ENCODE peak calls at places on chromosome 7, in seven cellular contexts. M is tibial artery, S is adrenal gland, K is body of pancreas, V is ovary, B is colonic mucosa, W is PC-3. A is an unnamed sample.

GRCh38 chr7:156237614-156238013 is 403.0 kb upstream of the RNF32 start:
- DNase-seq in M (no peak), S (no peak), K (no peak), V (no peak), B (no peak), W (no peak), A (no peak)

GRCh38 chr7:43847496-43847895 is 21.8 kb downstream of the MRPS24 start:
- DNase-seq in M (no peak), S (no peak), K (no peak), V (no peak), B (no peak), W (peak; percentile 60), A (no peak)

GRCh38 chr7:101635484-101635883 is 6.4 kb upstream of the MYL10 start:
- DNase-seq in M (no peak), S (peak; percentile 49), K (no peak), V (no peak), B (no peak), W (no peak), A (no peak)

GRCh38 chr7:27175005-27175625 is 995 bp upstream of the HOXA10 start:
- DNase-seq in M (peak; percentile 76), S (no peak), K (peak; percentile 5), V (no peak), B (peak; percentile 90), W (peak; percentile 89), A (no peak)

GRCh38 chr7:156038345-156038744 is 226.1 kb upstream of the SHH start:
- DNase-seq in M (no peak), S (no peak), K (no peak), V (no peak), B (no peak), W (no peak), A (no peak)

GRCh38 chr7:1926908-1927306 is 256.8 kb downstream of the ELFN1 start:
- DNase-seq in M (no peak), S (no peak), K (no peak), V (no peak), B (no peak), W (no peak), A (no peak)

GRCh38 chr7:128381161-128381821 is 19.8 kb upstream of the PRRT4 start:
- DNase-seq in M (peak; percentile 59), S (peak; percentile 82), K (no peak), V (no peak), B (peak; percentile 34), W (peak; percentile 50), A (peak; percentile 77)

GRCh38 chr7:2003931-2004812 is 228.6 kb downstream of the MAD1L1 start:
- DNase-seq in M (peak; percentile 58), S (peak; percentile 1), K (no peak), V (no peak), B (no peak), W (no peak), A (peak; percentile 61)

GRCh38 chr7:43565786-43566185 is 17.1 kb upstream of the STK17A start:
- DNase-seq in M (no peak), S (no peak), K (no peak), V (no peak), B (no peak), W (no peak), A (no peak)

GRCh38 chr7:137734221-137734620 is 112.6 kb downstream of the DGKI start:
- DNase-seq in M (no peak), S (no peak), K (no peak), V (no peak), B (no peak), W (no peak), A (no peak)

GRCh38 chr7:24668922-24669635 is 88.2 kb downstream of the GSDME start:
- DNase-seq in M (no peak), S (peak; percentile 46), K (no peak), V (no peak), B (no peak), W (peak; percentile 43), A (no peak)

GRCh38 chr7:92415225-92415624 is 32.1 kb upstream of the GATAD1 start:
- DNase-seq in M (no peak), S (no peak), K (no peak), V (no peak), B (no peak), W (no peak), A (no peak)

GRCh38 chr7:73890541-73891147 is 29.7 kb downstream of the TMEM270 start:
- DNase-seq in M (no peak), S (no peak), K (no peak), V (no peak), B (no peak), W (no peak), A (no peak)

GRCh38 chr7:42460948-42461347 is 223.9 kb upstream of the GLI3 start:
- DNase-seq in M (no peak), S (no peak), K (no peak), V (no peak), B (no peak), W (no peak), A (no peak)

GRCh38 chr7:36191292-36191920 is 38.4 kb downstream of the EEPD1 start:
- DNase-seq in M (no peak), S (no peak), K (no peak), V (peak; percentile 32), B (no peak), W (no peak), A (no peak)

GRCh38 chr7:36188923-36189322 is 35.9 kb downstream of the EEPD1 start:
- DNase-seq in M (no peak), S (no peak), K (no peak), V (no peak), B (no peak), W (no peak), A (no peak)

GRCh38 chr7:36190447-36191291 is 37.6 kb downstream of the EEPD1 start:
- DNase-seq in M (no peak), S (peak; percentile 44), K (no peak), V (no peak), B (no peak), W (no peak), A (no peak)

GRCh38 chr7:36192050-36192824 is 39.2 kb downstream of the EEPD1 start:
- DNase-seq in M (no peak), S (no peak), K (no peak), V (peak; percentile 49), B (no peak), W (no peak), A (no peak)

GRCh38 chr7:36192877-36193276 is 39.8 kb downstream of the EEPD1 start:
- DNase-seq in M (no peak), S (no peak), K (no peak), V (no peak), B (no peak), W (no peak), A (no peak)
- H3K4me3 ChIP-seq in M (no peak overlapping the region), S (no peak overlapping the region), K (no peak overlapping the region), V (no peak overlapping the region), B (no peak overlapping the region), W (no peak overlapping the region), A (no peak overlapping the region)

DNA sequence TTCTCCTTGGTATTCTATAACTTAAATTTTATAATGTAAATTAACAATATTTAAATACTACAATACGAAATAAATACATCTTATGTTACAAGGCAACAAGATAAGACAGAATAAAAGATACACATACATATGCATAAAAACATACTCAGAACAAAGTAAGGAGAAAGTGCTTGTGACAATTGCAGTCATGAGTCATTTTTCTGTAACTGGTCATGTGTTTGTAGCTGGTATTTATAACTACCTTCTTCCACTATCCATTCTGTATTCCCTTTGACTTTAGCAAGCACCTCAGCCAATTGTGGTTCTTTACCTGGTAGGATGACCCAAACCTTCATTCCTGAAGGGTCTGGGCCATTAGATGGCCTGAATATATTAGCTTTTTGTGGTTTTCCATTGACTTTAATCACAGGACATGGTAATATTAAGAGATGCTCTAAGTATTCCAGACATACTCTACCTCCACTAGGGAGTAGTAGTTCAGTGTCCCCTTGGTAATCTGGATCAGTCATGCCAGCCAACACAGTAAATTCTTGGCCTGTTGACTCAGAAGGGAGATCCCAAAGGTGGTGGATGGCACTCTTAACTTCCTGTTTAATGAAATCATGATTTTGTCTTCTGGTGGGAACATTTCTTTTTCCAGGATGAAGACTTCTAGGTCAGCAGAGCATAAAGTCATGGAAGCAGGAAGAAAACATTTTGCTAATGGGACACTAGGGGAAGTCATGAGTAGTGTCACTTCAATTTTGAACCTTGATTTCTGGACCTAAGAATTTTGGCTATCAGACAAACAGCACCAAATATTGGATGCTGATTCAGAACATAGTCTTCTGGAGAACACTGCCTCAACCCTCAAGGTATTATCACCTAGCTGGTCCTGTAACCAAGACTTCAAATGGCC is 733.7 kb upstream of the IGFBP3 start:
- DNase-seq in M (no peak), S (no peak), K (no peak), V (no peak), B (no peak), W (peak; percentile 41), A (no peak)
- H3K27ac ChIP-seq in M (no peak overlapping the region), S (no peak overlapping the region), K (no peak overlapping the region), V (no peak overlapping the region), B (no peak overlapping the region), W (peak overlapping the region; percentile 10), A (no peak overlapping the region)

DNA sequence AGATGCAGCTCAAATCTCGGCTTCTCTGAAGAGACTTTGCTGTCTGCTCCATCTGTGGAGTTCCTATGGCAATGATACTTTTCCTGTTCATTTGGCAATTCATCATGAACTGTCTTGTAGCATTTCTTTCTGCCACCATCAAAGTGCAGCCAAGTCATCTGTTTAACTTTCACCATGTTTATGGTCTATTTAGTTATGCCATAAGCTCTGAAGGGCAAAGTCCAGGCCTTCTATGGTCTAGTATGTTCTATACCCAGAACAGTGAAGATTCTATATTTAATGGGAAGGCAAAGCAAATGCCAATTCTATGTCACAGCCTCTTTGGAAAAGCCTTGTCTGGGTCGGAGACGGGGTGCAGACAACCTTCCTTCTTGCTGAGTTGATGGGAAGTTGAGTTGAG is 472.6 kb downstream of the PLXNA4 start:
- DNase-seq in M (no peak), S (no peak), K (no peak), V (no peak), B (peak; percentile 73), W (no peak), A (no peak)
- TF ChIP-seq CTCF in M (no peak), S (no peak), K (no peak), V (no peak), B (no peak), W (no peak), A (no peak)

GRCh38 chr7:32049599-32049998 is 20.6 kb downstream of the PDE1C start:
- DNase-seq in M (no peak), S (no peak), K (no peak), V (no peak), B (no peak), W (no peak), A (no peak)
- H3K4me3 ChIP-seq in M (no peak overlapping the region), S (no peak overlapping the region), K (no peak overlapping the region), V (no peak overlapping the region), B (no peak overlapping the region), W (no peak overlapping the region), A (no peak overlapping the region)

DNA sequence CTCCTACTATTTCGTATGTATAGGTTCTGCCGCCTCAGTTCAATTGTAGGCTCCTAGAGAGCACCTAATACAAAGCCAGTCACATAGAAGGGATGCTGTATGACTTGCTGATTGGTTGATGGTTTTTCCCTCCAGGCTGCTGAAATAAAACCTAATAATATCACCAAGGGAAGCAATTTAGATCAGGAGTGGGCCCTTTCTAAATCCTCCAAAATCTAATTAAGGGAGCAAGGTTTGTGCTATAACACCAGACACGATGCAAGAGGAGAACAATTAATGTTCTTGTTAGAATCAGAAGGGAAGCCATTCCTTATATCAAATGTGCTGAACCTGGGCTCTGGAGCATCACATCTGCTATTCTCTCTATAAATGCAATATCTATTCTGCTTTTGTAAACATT is 42.0 kb upstream of the SLC13A1 start:
- DNase-seq in M (no peak), S (no peak), K (no peak), V (no peak), B (no peak), W (no peak), A (no peak)
- H3K27ac ChIP-seq in M (no peak overlapping the region), S (no peak overlapping the region), K (no peak overlapping the region), V (no peak overlapping the region), B (no peak overlapping the region), W (no peak overlapping the region), A (no peak overlapping the region)

A was measured in coronary artery.